ENCODE peak calls at places on chromosomes 5 and 9, in eight cellular contexts. O is CD8-positive, alpha-beta memory T cell; K is lower lobe of right lung; E is lung; Y is fibroblast of lung; H is tibial artery; B is SK-N-SH; L is MM.1S. Z is an unnamed sample.

GRCh38 chr5:6583049-6583880 is 49.6 kb downstream of the NSUN2 start:
- DNase-seq in O (no peak), K (no peak), E (peak; percentile 28), Y (peak; percentile 27), H (no peak), B (peak; percentile 97), L (peak; percentile 60), Z (no peak)

GRCh38 chr5:159095882-159096554 is 3.7 kb downstream of the EBF1 start:
- DNase-seq in O (no peak), K (no peak), E (no peak), Y (no peak), H (no peak), B (no peak), L (no peak), Z (no peak)

GRCh38 chr9:95854386-95855015 is 21.0 kb upstream of the ERCC6L2 start:
- DNase-seq in O (no peak), K (no peak), E (no peak), Y (peak; percentile 80), H (no peak), B (no peak), L (no peak), Z (peak; percentile 55)

GRCh38 chr9:84238652-84239051 is 101.9 kb downstream of the SLC28A3 start:
- DNase-seq in O (no peak), K (no peak), E (no peak), Y (no peak), H (no peak), B (no peak), L (no peak), Z (peak; percentile 44)

GRCh38 chr5:6785161-6785860 is 72.1 kb downstream of the TENT4A start:
- DNase-seq in O (no peak), K (no peak), E (no peak), Y (no peak), H (no peak), B (no peak), L (no peak), Z (no peak)

GRCh38 chr5:77947051-77947428 is 170.9 kb upstream of the TBCA start:
- DNase-seq in O (no peak), K (no peak), E (no peak), Y (no peak), H (no peak), B (no peak), L (no peak), Z (no peak)

GRCh38 chr9:100306283-100306682 is 46.5 kb downstream of the TEX10 start:
- DNase-seq in O (no peak), K (no peak), E (no peak), Y (no peak), H (no peak), B (no peak), L (no peak), Z (no peak)

GRCh38 chr9:23524607-23525155 is 301.4 kb downstream of the ELAVL2 start:
- DNase-seq in O (no peak), K (no peak), E (no peak), Y (peak; percentile 33), H (no peak), B (no peak), L (no peak), Z (no peak)

GRCh38 chr5:147464211-147464610 is 45.7 kb downstream of the DPYSL3 start:
- DNase-seq in O (no peak), K (no peak), E (no peak), Y (no peak), H (no peak), B (no peak), L (peak; percentile 36), Z (peak; percentile 64)

GRCh38 chr9:122261469-122261881 is 3.2 kb downstream of the RBM18 start:
- DNase-seq in O (no peak), K (peak; percentile 70), E (peak; percentile 75), Y (peak; percentile 42), H (peak; percentile 89), B (no peak), L (no peak), Z (peak; percentile 42)

GRCh38 chr9:104093162-104093561 is 947 bp upstream of the SMC2 start:
- DNase-seq in O (no peak), K (no peak), E (no peak), Y (peak; percentile 19), H (no peak), B (peak; percentile 5), L (peak; percentile 9), Z (peak; percentile 29)

GRCh38 chr9:117958726-117959125 is 254.5 kb downstream of the TLR4 start:
- DNase-seq in O (no peak), K (no peak), E (no peak), Y (peak; percentile 3), H (no peak), B (no peak), L (no peak), Z (no peak)

GRCh38 chr5:624118-624950 is 12.2 kb downstream of the CEP72 start:
- DNase-seq in O (no peak), K (peak; percentile 43), E (no peak), Y (no peak), H (no peak), B (no peak), L (no peak), Z (no peak)

GRCh38 chr5:81207009-81207408 is 26.1 kb upstream of the CKMT2 start:
- DNase-seq in O (no peak), K (no peak), E (no peak), Y (no peak), H (no peak), B (no peak), L (no peak), Z (peak; percentile 20)

GRCh38 chr5:42858031-42858643 is 46.4 kb upstream of the SELENOP start:
- DNase-seq in O (no peak), K (no peak), E (no peak), Y (no peak), H (no peak), B (no peak), L (no peak), Z (peak; percentile 62)

GRCh38 chr9:83007521-83008300 is 55.2 kb downstream of the RASEF start:
- DNase-seq in O (no peak), K (no peak), E (no peak), Y (no peak), H (no peak), B (no peak), L (no peak), Z (no peak)

GRCh38 chr9:132519033-132519432 is 63.4 kb upstream of the BARHL1 start:
- DNase-seq in O (no peak), K (no peak), E (no peak), Y (no peak), H (no peak), B (no peak), L (no peak), Z (no peak)

GRCh38 chr5:149265559-149265958 is 6.1 kb upstream of the AFAP1L1 start:
- DNase-seq in O (no peak), K (no peak), E (no peak), Y (peak; percentile 49), H (no peak), B (peak; percentile 43), L (no peak), Z (peak; percentile 55)

GRCh38 chr5:5466227-5466626 is 43.8 kb downstream of the ICE1 start:
- DNase-seq in O (no peak), K (no peak), E (no peak), Y (no peak), H (no peak), B (no peak), L (no peak), Z (no peak)
- H3K36me3 ChIP-seq in O (peaks cover 36% of the 10 kb centered on the region), K (peaks cover 88% of the 10 kb centered on the region), E (peaks cover 23% of the 10 kb centered on the region), Y (no peaks in the 10 kb centered on the region), H (peaks cover 72% of the 10 kb centered on the region), B (peaks cover 40% of the 10 kb centered on the region), L (peaks cover 1% of the 10 kb centered on the region), Z (peaks cover 3% of the 10 kb centered on the region)

GRCh38 chr5:56817306-56817986 is 2.1 kb downstream of the MAP3K1 start:
- DNase-seq in O (no peak), K (no peak), E (no peak), Y (no peak), H (no peak), B (no peak), L (peak; percentile 30), Z (no peak)
- H3K4me3 ChIP-seq in O (peak overlapping the region; percentile 84), K (peak overlapping the region; percentile 84), E (no peak overlapping the region), Y (peak overlapping the region; percentile 87), H (peak overlapping the region; percentile 62), B (peak overlapping the region; percentile 91), L (peak overlapping the region; percentile 80), Z (peak overlapping the region; percentile 63)

GRCh38 chr9:130696139-130696650 is 2.6 kb downstream of the EXOSC2 start:
- DNase-seq in O (no peak), K (peak; percentile 9), E (no peak), Y (no peak), H (no peak), B (no peak), L (no peak), Z (no peak)
- H3K36me3 ChIP-seq in O (peaks cover 33% of the 10 kb centered on the region), K (peaks cover 61% of the 10 kb centered on the region), E (peaks cover 27% of the 10 kb centered on the region), Y (peaks cover 11% of the 10 kb centered on the region), H (peaks cover 46% of the 10 kb centered on the region), B (peaks cover 11% of the 10 kb centered on the region), L (peaks cover 5% of the 10 kb centered on the region), Z (peaks cover 14% of the 10 kb centered on the region)

DNA sequence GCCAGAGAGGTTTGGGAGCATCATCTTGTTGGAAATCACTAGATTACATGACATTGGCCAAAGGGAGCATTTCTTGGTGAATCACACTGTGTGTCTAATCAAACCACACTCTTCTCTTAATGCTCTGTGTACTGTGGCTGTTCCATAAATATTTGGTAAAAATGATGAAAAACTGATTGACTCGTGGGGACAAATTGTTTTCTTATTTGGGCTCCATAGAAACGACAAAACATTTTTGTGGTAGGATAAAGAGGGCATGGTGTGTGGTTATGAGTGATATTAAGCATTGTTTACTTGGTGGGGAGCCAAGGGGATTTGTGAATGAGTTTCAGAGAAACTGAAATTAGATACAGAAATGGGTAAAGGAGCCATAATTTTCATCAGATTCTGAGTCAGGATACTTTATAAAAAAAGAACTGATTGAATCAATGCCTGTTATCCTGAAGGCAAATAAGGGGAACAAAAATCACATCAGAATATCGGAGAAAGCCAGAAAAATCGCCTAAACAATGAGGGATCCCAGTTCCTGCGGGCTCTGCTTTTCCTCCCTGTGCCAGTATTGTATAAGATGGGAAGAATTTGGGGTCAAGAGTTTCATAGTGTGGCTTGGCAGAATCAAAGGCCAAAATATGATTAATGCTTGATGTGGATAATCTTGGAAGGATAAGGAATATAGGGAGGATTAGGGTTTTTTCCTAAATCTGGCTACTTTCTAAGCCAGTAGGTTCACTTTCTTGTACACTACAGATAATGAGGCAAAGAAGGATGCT is 33.3 kb downstream of the FBXL7 start:
- DNase-seq in O (no peak), K (no peak), E (no peak), Y (peak; percentile 64), H (no peak), B (no peak), L (no peak), Z (peak; percentile 17)
- H3K4me3 ChIP-seq in O (no peak overlapping the region), K (no peak overlapping the region), E (no peak overlapping the region), Y (no peak overlapping the region), H (no peak overlapping the region), B (no peak overlapping the region), L (no peak overlapping the region), Z (no peak overlapping the region)

DNA sequence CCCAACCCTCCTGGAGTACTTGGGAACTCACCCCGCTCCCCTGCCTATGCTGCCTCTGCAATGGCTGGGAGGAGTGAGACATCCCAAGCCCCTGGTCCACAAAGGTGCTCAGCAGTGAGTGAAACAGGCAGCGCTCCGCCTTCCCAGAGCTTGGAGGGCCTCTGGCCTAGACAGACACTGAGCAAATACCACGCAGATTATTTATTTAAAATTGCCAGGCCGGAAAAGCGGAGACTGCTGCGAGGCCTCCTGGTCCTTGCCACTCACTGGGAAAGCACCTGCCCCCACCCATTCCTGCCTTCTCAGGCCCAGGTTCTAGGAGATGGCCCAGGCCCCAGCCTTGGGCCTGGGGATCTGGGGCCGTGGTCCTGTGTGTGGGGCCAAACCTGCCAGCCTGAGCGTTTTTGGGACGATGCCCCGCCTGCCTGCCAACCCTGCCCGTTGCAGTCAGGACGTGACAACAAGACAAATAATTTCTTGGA is 17.4 kb downstream of the FGF18 start:
- DNase-seq in O (no peak), K (peak; percentile 46), E (no peak), Y (no peak), H (no peak), B (no peak), L (no peak), Z (no peak)
- H3K36me3 ChIP-seq in O (no peaks in the 10 kb centered on the region), K (no peaks in the 10 kb centered on the region), E (no peaks in the 10 kb centered on the region), Y (no peaks in the 10 kb centered on the region), H (no peaks in the 10 kb centered on the region), B (no peaks in the 10 kb centered on the region), L (no peaks in the 10 kb centered on the region), Z (no peaks in the 10 kb centered on the region)